ENCODE peak calls at places on chromosomes 7 and 10, in four cellular contexts. F is right lobe of liver, K is gastrocnemius medialis, V is cardiac muscle cell. T is an unnamed sample.
A peak's percentile ranks its signal among the peaks of the same experiment; 100 is the strongest.

GRCh38 chr10:102412293-102412692 is 6.3 kb downstream of the PSD start:
- DNase-seq in F (no peak), K (no peak), V (no peak), T (no peak)

GRCh38 chr7:80134536-80135305 is at the start of gene GNAI1:
- DNase-seq in F (peak; percentile 92), K (no peak), V (peak; percentile 87), T (peak; percentile 84)

GRCh38 chr10:87635498-87636312 is 24.0 kb upstream of the PAPSS2 start:
- DNase-seq in F (no peak), K (no peak), V (peak; percentile 70), T (no peak)

GRCh38 chr10:25849971-25850370 is 84.1 kb upstream of the MYO3A start:
- DNase-seq in F (no peak), K (no peak), V (peak; percentile 10), T (no peak)

GRCh38 chr10:127904311-127904710 is 2.6 kb upstream of the PTPRE start:
- DNase-seq in F (no peak), K (no peak), V (no peak), T (no peak)

GRCh38 chr7:38977658-38978057 is at the start of gene POU6F2:
- DNase-seq in F (no peak), K (no peak), V (no peak), T (no peak)

GRCh38 chr10:79372871-79373270 is 25.6 kb downstream of the PPIF start:
- DNase-seq in F (no peak), K (no peak), V (no peak), T (peak; percentile 7)

GRCh38 chr7:47669178-47669878 is 87.4 kb upstream of the TNS3 start:
- DNase-seq in F (peak; percentile 62), K (peak; percentile 76), V (peak; percentile 93), T (peak; percentile 48)

GRCh38 chr10:47400251-47400650 is 16.2 kb upstream of the ZNF488 start:
- DNase-seq in F (no peak), K (no peak), V (no peak), T (no peak)

GRCh38 chr10:11329055-11329673 is 282.3 kb downstream of the USP6NL start:
- DNase-seq in F (no peak), K (no peak), V (no peak), T (no peak)

GRCh38 chr10:96588601-96589419 is 2.0 kb upstream of the TM9SF3 start:
- DNase-seq in F (no peak), K (no peak), V (no peak), T (no peak)

GRCh38 chr10:107579970-107580369 is 415.5 kb upstream of the SORCS1 start:
- DNase-seq in F (no peak), K (no peak), V (no peak), T (no peak)

GRCh38 chr7:99312316-99313203 is 13.1 kb upstream of the ARPC1A start:
- DNase-seq in F (peak; percentile 75), K (no peak), V (peak; percentile 75), T (peak; percentile 85)

GRCh38 chr7:24786306-24786705 is 29.0 kb upstream of the GSDME start:
- DNase-seq in F (no peak), K (no peak), V (peak; percentile 21), T (no peak)

GRCh38 chr7:128405345-128406146 is 4.2 kb downstream of the IMPDH1 start:
- DNase-seq in F (no peak), K (no peak), V (peak; percentile 50), T (no peak)

GRCh38 chr10:97186911-97187310 is 1.2 kb upstream of the SLIT1 start:
- DNase-seq in F (no peak), K (no peak), V (no peak), T (no peak)

GRCh38 chr7:30074422-30075030 is 46.3 kb downstream of the PLEKHA8 start:
- DNase-seq in F (no peak), K (no peak), V (peak; percentile 65), T (no peak)

GRCh38 chr10:69734416-69734796 is 67.3 kb upstream of the COL13A1 start:
- DNase-seq in F (no peak), K (no peak), V (no peak), T (no peak)

GRCh38 chr10:69736866-69737641 is 64.7 kb upstream of the COL13A1 start:
- DNase-seq in F (no peak), K (no peak), V (no peak), T (no peak)

GRCh38 chr10:69732826-69733150 is 68.9 kb upstream of the COL13A1 start:
- DNase-seq in F (no peak), K (no peak), V (no peak), T (no peak)

GRCh38 chr10:69733791-69734261 is 67.9 kb upstream of the COL13A1 start:
- DNase-seq in F (no peak), K (no peak), V (peak; percentile 43), T (no peak)

GRCh38 chr10:69734797-69735468 is 66.8 kb upstream of the COL13A1 start:
- DNase-seq in F (no peak), K (no peak), V (no peak), T (no peak)
- H3K4me1 ChIP-seq in F (no peaks in the 10 kb centered on the region), K (peaks cover 77% of the 10 kb centered on the region), V (peaks cover 23% of the 10 kb centered on the region), T (peaks cover 9% of the 10 kb centered on the region)

GRCh38 chr7:151404216-151405011 is 5.4 kb downstream of the WDR86 start:
- DNase-seq in F (peak; percentile 84), K (no peak), V (peak; percentile 78), T (peak; percentile 51)

GRCh38 chr7:151400626-151401315 is 9.1 kb downstream of the WDR86 start:
- DNase-seq in F (no peak), K (no peak), V (no peak), T (no peak)

GRCh38 chr7:151403764-151404163 is 6.1 kb downstream of the WDR86 start:
- DNase-seq in F (no peak), K (no peak), V (no peak), T (no peak)

GRCh38 chr7:151399906-151400305 is 9.9 kb downstream of the WDR86 start:
- DNase-seq in F (no peak), K (no peak), V (no peak), T (no peak)

GRCh38 chr7:151402029-151402835 is 7.6 kb downstream of the WDR86 start:
- DNase-seq in F (no peak), K (no peak), V (no peak), T (no peak)
- TF ChIP-seq CTCF in F (no peak), K (no peak), V (no peak), T (no peak)

DNA sequence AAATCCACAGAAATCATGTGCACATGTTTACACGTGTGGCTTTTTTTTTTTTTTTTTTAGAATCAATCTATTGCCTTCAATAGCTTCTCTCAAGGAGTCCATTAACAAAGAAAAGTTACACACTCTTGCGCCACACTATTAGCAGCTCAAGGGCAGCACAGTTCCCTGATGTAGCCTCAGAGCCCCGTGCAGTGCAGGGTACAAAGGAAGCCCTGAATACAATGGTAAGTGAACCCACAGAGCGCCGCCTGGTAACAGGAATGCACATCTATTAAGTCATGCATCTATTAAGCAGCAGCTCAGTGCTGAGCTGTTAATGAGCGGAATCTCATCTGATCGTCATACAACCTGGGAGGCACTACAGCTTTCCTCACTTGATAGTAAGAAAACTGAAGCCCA is 113.7 kb upstream of the PDLIM1 start:
- DNase-seq in F (peak; percentile 28), K (no peak), V (no peak), T (no peak)
- H3K4me1 ChIP-seq in F (peaks cover 18% of the 10 kb centered on the region), K (peaks cover 51% of the 10 kb centered on the region), V (peaks cover 18% of the 10 kb centered on the region), T (peaks cover 9% of the 10 kb centered on the region)

GRCh38 chr7:145020454-145020853 is 184.6 kb upstream of the TPK1 start:
- DNase-seq in F (no peak), K (no peak), V (no peak), T (no peak)

GRCh38 chr7:145016068-145016467 is 180.2 kb upstream of the TPK1 start:
- DNase-seq in F (no peak), K (no peak), V (no peak), T (peak; percentile 46)
- TF ChIP-seq CTCF in F (no peak), K (no peak), V (no peak), T (no peak)

DNA sequence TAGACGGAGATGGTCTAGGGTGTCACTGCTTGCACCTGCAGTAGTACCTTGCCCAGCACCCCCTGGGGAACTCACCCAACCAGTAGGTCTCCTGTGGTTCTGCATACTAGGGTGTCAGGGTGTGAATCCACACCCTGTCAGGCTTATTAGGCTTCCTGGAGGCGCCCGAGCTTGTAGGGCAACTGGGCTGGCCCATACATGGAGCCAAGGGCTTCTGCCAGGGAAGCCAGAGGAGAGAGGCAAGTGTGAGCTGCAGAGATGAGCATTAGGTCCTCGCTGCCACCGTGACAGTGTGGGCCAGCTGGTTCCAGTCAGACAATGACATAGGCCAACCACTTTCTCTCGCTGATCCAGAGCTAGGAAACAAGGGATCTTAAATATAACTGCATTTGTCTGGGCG is 11.2 kb downstream of the MXI1 start:
- DNase-seq in F (no peak), K (no peak), V (no peak), T (no peak)
- H3K4me1 ChIP-seq in F (no peaks in the 10 kb centered on the region), K (peaks cover 9% of the 10 kb centered on the region), V (peaks cover 22% of the 10 kb centered on the region), T (peaks cover 13% of the 10 kb centered on the region)

DNA sequence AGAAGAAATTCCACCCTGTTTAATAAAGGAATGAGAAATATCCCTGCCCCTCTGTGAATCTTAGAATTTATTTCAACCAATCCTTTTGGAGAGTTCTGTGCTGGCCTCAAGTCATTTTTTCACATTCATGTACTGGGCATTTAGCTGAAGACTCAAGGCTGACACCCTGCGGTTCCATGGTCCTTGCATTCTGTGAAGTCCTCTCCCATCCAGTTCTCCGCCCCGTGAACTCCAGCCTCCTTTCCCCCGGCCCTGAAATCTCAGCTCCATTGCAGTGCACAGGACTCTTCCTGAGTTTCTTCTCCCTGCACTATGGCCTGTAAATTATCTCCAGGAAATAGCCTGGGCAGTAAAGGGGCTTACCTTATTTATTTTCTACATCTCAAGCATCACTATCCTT is 183.0 kb upstream of the KCND2 start:
- DNase-seq in F (no peak), K (no peak), V (peak; percentile 49), T (no peak)
- TF ChIP-seq CTCF in F (no peak), K (no peak), V (peak; percentile 24), T (no peak)

T was measured in testis.